ENCODE peak calls at places on chromosomes 5 and 9, in seven cellular contexts. A is tibial nerve, U is lung, R is body of pancreas, Y is colonic mucosa, X is Karpas-422, V is kidney epithelial cell. C is an unnamed sample. For H3K36me3, the result is how much of the 10 kb centered on the place peaks cover.

GRCh38 chr9:127909839-127910273 is 7.0 kb downstream of the ST6GALNAC4 start:
- DNase-seq in R (no peak), V (no peak), Y (no peak), X (no peak), U (no peak), A (no peak), C (no peak)

GRCh38 chr5:139665626-139666025 is 17.5 kb downstream of the CXXC5 start:
- DNase-seq in U (no peak), V (no peak), X (no peak), A (no peak), R (peak), Y (no peak), C (no peak)

GRCh38 chr5:168908207-168908606 is 329.0 kb upstream of the PANK3 start:
- DNase-seq in X (no peak), U (no peak), R (no peak), A (no peak), V (no peak), Y (no peak), C (peak)

GRCh38 chr5:359301-359897 is 37.9 kb downstream of the AHRR start:
- DNase-seq in U (no peak), X (no peak), R (no peak), A (no peak), V (no peak), Y (no peak), C (no peak)

GRCh38 chr9:126983767-126984166 is 69.2 kb downstream of the RALGPS1 start:
- DNase-seq in R (no peak), Y (no peak), X (no peak), U (no peak), V (no peak), A (no peak), C (no peak)

GRCh38 chr9:87725356-87725899 is 491 bp upstream of the CTSL start:
- DNase-seq in U (no peak), R (no peak), V (no peak), Y (no peak), A (no peak), X (no peak), C (no peak)

GRCh38 chr9:106862946-106863740 is at the start of gene ZNF462:
- DNase-seq in V (no peak), Y (peak), R (peak), A (peak), X (no peak), U (peak), C (peak)

GRCh38 chr5:109688999-109689739 is 558 bp upstream of the MAN2A1 start:
- DNase-seq in X (peak), Y (peak), R (peak), V (peak), A (peak), U (peak), C (peak)

GRCh38 chr5:124963236-124963929 is 216.9 kb upstream of the ZNF608 start:
- DNase-seq in Y (no peak), A (no peak), X (no peak), R (no peak), U (no peak), V (no peak), C (peak)

GRCh38 chr5:132473019-132473531 is 17.5 kb downstream of the IRF1 start:
- DNase-seq in A (no peak), Y (no peak), V (no peak), R (no peak), X (no peak), U (no peak), C (no peak)

GRCh38 chr9:91896096-91896495 is 53.9 kb downstream of the ROR2 start:
- DNase-seq in U (no peak), V (no peak), R (no peak), X (no peak), Y (no peak), A (no peak), C (no peak)

GRCh38 chr5:14405706-14406553 is 175.7 kb upstream of the OTULINL start:
- DNase-seq in R (peak), V (no peak), U (no peak), A (no peak), X (no peak), Y (peak), C (no peak)

GRCh38 chr9:6566409-6567139 is 79.0 kb downstream of the GLDC start:
- DNase-seq in Y (no peak), A (no peak), U (no peak), R (no peak), V (peak), X (peak), C (peak)

GRCh38 chr5:179836225-179837019 is 15.7 kb downstream of the SQSTM1 start:
- DNase-seq in U (no peak), X (no peak), V (no peak), R (no peak), Y (no peak), A (no peak), C (no peak)

GRCh38 chr9:136081113-136081825 is 13.8 kb downstream of the NACC2 start:
- DNase-seq in Y (no peak), V (no peak), U (no peak), X (no peak), R (peak), A (no peak), C (peak)

DNA sequence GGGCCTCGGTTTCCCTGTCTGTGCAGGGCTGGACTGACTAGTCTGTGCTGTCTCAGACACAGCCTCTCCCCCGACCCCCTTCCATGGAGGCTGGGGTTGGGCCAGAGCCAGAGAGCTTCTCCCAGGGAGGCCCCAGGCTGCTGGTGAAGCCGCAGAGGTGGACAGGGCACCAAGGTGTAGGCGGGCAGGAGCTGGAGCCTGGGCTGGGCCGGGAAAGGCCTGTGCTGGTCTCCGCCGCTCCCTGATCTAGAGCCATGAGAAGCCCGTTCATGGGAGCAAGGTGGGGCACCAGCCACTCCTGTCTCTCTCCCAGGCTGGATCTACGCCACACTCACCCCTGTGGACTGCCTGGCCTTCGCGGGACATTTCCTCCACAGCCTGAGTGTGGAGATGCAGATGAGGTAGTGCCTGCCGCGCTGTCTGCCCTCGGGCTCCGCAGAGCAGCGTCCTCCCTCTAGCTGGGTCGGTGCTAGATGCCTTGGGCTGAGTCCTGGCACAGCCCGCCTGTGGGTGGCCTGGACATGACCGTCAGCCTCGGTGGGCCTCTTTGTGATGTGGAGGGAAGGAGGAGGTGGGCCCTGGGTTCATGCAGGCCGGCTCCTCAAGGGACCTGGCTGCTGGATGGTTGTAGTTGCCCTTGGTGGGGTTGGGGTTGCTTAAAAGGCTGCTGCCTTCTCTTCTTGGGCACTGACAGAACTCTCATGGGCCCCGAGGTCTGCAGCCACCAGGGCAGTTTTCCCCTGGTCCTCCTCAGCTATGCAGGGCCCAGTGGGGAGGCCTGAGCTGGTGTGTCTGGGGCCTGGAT is 79.4 kb downstream of the PHF2 start:
- DNase-seq in U (no peak), V (no peak), R (no peak), X (no peak), A (no peak), Y (no peak), C (no peak)
- H3K36me3 ChIP-seq in U (under half), V (under half), R (under half), X (under half), A (under half), Y (under half), C (under half)

DNA sequence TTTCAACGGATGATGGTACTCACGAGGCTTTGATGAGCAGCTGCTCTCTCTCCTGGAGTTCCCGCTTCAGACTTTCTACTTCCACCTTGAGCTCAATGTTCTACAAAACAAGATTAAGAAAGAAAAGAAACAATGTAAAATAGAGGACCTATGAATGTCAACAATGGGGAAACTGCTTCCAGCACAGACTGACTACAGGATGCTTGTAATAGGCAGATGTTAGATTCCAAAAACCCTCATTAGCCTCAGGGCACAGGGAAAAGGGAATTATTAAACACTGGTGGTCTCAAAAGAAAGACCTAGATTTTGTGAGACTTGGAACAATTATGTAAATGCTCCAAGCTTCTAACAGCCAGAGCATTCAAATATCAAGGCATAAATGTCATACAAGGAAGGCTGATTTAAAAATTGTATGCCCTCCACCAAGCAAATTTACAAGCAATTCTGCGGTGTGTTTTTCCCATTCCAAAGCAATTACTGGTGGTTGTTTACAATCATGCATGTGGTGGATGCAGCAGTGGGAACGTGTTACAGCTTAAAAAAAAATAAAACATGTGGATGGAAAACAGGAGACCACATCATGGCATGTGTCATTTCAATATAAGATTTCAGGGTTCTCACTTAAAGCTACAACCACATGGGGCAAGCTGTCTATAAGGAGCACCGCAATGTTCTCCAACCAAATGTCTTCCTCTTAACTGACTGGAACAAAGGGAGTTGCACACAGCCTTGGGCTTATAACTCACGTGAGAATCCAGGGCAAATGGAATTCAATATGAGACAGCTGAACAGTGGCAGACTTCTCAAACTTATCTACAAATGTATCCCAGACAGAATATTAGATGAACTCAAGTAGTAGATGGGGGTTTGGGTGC is 34.0 kb downstream of the CDK5RAP2 start:
- DNase-seq in U (no peak), X (no peak), V (no peak), A (no peak), Y (no peak), R (no peak), C (no peak)
- H3K36me3 ChIP-seq in U (under half), X (under half), V (under half), A (under half), Y (under half), R (under half), C (half or more)

GRCh38 chr5:32249668-32250067 is 63.1 kb downstream of the MTMR12 start:
- DNase-seq in R (peak), A (no peak), X (no peak), Y (no peak), U (no peak), V (no peak), C (no peak)

GRCh38 chr5:32241034-32241783 is 67.1 kb upstream of the GOLPH3 start:
- DNase-seq in V (no peak), U (no peak), A (no peak), R (no peak), Y (no peak), X (peak), C (no peak)

GRCh38 chr5:32245742-32246141 is 67.0 kb downstream of the MTMR12 start:
- DNase-seq in V (no peak), A (no peak), X (no peak), Y (no peak), R (no peak), U (no peak), C (no peak)

GRCh38 chr5:32239385-32239784 is 65.3 kb upstream of the GOLPH3 start:
- DNase-seq in V (no peak), Y (no peak), A (no peak), U (no peak), X (no peak), R (no peak), C (no peak)

GRCh38 chr5:32244017-32244416 is 68.7 kb downstream of the MTMR12 start:
- DNase-seq in R (no peak), X (no peak), V (no peak), A (no peak), Y (no peak), U (no peak), C (no peak)
- H3K36me3 ChIP-seq in R (half or more), X (half or more), V (under half), A (under half), Y (under half), U (under half), C (under half)

GRCh38 chr9:13205824-13206223 is 73.7 kb downstream of the MPDZ start:
- DNase-seq in Y (no peak), V (no peak), A (no peak), U (no peak), X (no peak), R (no peak), C (no peak)
- H3K36me3 ChIP-seq in Y (under half), V (under half), A (under half), U (under half), X (under half), R (under half), C (under half)